ENCODE peak calls at places on chromosomes 16 and 17, in ten cellular contexts. W is GM23338, U is left ventricle myocardium inferior, H is body of pancreas, V is uterus, T is AG04449, S is coronary artery, L is stomach, Y is BJ, N is neural progenitor cell. J is an unnamed sample.

GRCh38 chr16:83762141-83763024 is 45.4 kb upstream of the HSBP1 start:
- DNase-seq in W (no peak), U (no peak), H (no peak), V (no peak), T (no peak), S (no peak), L (no peak), Y (no peak), N (no peak), J (no peak)

GRCh38 chr17:44546711-44547606 is 10.3 kb upstream of the FZD2 start:
- DNase-seq in W (no peak), U (no peak), H (no peak), V (no peak), T (no peak), S (no peak), L (no peak), Y (no peak), N (no peak), J (no peak)

GRCh38 chr16:81873843-81874752 is 95.0 kb downstream of the PLCG2 start:
- DNase-seq in W (peak; percentile 87), U (peak; percentile 30), H (peak; percentile 77), V (peak; percentile 52), T (no peak), S (no peak), L (peak; percentile 67), Y (no peak), N (peak; percentile 75), J (no peak)

GRCh38 chr17:9104370-9105041 is 83.2 kb downstream of the NTN1 start:
- DNase-seq in W (no peak), U (peak; percentile 80), H (peak; percentile 62), V (no peak), T (no peak), S (no peak), L (no peak), Y (no peak), N (no peak), J (no peak)

GRCh38 chr17:28528329-28529011 is 22.3 kb downstream of the FOXN1 start:
- DNase-seq in W (peak; percentile 43), U (no peak), H (no peak), V (no peak), T (no peak), S (no peak), L (no peak), Y (no peak), N (peak; percentile 71), J (no peak)

GRCh38 chr17:79633937-79634813 is 23.3 kb upstream of the RBFOX3 start:
- DNase-seq in W (no peak), U (peak; percentile 6), H (no peak), V (peak; percentile 3), T (no peak), S (peak; percentile 45), L (peak; percentile 19), Y (no peak), N (no peak), J (no peak)

GRCh38 chr17:1627987-1628855 is at the start of gene SLC43A2:
- DNase-seq in W (peak; percentile 95), U (peak; percentile 84), H (peak; percentile 85), V (peak; percentile 61), T (no peak), S (peak; percentile 82), L (peak; percentile 84), Y (no peak), N (peak; percentile 96), J (no peak)

GRCh38 chr16:80803341-80804060 is 897 bp downstream of the CDYL2 start:
- DNase-seq in W (peak; percentile 58), U (peak; percentile 29), H (peak; percentile 50), V (no peak), T (no peak), S (no peak), L (peak; percentile 45), Y (no peak), N (peak; percentile 63), J (no peak)

GRCh38 chr17:81517339-81518112 is 4.9 kb upstream of the ACTG1 start:
- DNase-seq in W (peak; percentile 64), U (no peak), H (no peak), V (peak; percentile 40), T (no peak), S (no peak), L (no peak), Y (no peak), N (peak; percentile 46), J (no peak)
- H3K4me3 ChIP-seq in W (peak overlapping the region; percentile 65), U (peak overlapping the region; percentile 93), H (no peak overlapping the region), V (peak overlapping the region; percentile 77), T (peak overlapping the region; percentile 83), S (peak overlapping the region; percentile 97), L (peak overlapping the region; percentile 1), Y (no peak overlapping the region), N (no peak overlapping the region), J (no peak overlapping the region)

DNA sequence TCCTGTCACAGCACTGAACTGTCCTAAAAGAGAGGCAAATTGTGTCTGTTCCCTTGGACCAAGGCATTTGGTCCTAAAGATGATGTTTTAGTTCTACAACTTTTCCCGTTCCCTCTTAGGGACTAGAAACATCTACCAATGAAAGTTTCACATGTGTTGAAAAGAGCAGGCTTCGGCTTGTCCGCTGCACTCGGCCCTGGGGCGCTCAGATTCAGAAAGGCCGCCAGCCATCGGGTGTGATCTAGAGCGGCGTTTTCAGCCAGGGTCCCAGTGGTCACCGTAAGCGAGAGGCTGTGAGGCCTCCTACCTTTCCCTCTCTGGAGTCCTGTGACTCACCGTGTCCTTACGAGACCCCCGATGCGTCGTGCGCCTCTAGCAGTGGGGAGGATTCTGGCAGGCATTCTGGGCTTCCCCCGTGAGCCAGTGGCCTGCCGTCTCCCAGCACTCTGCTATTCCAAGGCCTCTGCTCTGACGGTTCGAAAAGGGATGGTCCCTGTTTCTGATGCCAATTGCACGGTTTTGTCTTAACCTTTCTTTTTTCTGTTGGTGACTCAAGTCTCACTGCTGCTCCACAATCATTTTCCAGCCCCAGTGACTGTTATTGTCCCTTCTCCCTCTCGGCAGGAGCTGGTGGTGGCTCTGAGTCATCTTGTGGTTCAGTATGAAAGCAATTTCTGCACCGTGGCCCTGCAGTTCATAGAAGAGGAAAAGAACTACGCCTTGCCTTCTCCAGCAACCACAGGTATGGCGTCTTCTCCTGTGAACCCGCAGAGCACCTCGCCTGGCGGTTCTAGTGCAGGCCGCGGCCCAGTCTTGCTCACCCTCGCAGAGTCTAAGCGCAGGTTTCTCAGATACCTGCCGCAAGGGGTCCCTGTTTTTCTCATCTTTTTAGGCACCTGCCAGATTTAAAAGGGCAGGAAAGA is 100.3 kb upstream of the CHMP6 start:
- DNase-seq in W (no peak), U (no peak), H (no peak), V (no peak), T (peak; percentile 33), S (no peak), L (peak; percentile 30), Y (peak; percentile 81), N (no peak), J (no peak)
- TF ChIP-seq CTCF in W (no peak), U (no peak), H (no peak), V (no peak), T (no peak), S (no peak), L (no peak), Y (peak; percentile 14), N (no peak), J (no peak)

GRCh38 chr17:50594931-50595330 is 34.4 kb downstream of the CACNA1G start:
- DNase-seq in W (no peak), U (no peak), H (no peak), V (no peak), T (no peak), S (no peak), L (no peak), Y (no peak), N (no peak), J (no peak)

GRCh38 chr17:50594040-50594618 is 33.6 kb downstream of the CACNA1G start:
- DNase-seq in W (no peak), U (no peak), H (no peak), V (no peak), T (no peak), S (no peak), L (no peak), Y (no peak), N (no peak), J (no peak)

GRCh38 chr17:50591338-50591737 is 30.8 kb downstream of the CACNA1G start:
- DNase-seq in W (no peak), U (no peak), H (no peak), V (no peak), T (no peak), S (no peak), L (no peak), Y (no peak), N (no peak), J (no peak)

GRCh38 chr17:50596191-50597037 is 35.9 kb downstream of the CACNA1G start:
- DNase-seq in W (peak; percentile 91), U (no peak), H (no peak), V (no peak), T (no peak), S (no peak), L (no peak), Y (no peak), N (peak; percentile 71), J (no peak)

GRCh38 chr17:50593321-50593720 is 32.8 kb downstream of the CACNA1G start:
- DNase-seq in W (peak; percentile 67), U (peak; percentile 41), H (peak; percentile 92), V (no peak), T (no peak), S (no peak), L (peak; percentile 49), Y (no peak), N (peak; percentile 94), J (peak; percentile 46)
- H3K4me3 ChIP-seq in W (no peak overlapping the region), U (no peak overlapping the region), H (no peak overlapping the region), V (no peak overlapping the region), T (no peak overlapping the region), S (no peak overlapping the region), L (no peak overlapping the region), Y (no peak overlapping the region), N (no peak overlapping the region), J (no peak overlapping the region)

GRCh38 chr17:63676540-63676933 is 23.4 kb downstream of the LIMD2 start:
- DNase-seq in W (no peak), U (no peak), H (no peak), V (no peak), T (no peak), S (no peak), L (no peak), Y (no peak), N (peak; percentile 16), J (no peak)

GRCh38 chr17:63682441-63682840 is 17.5 kb downstream of the LIMD2 start:
- DNase-seq in W (no peak), U (no peak), H (no peak), V (no peak), T (no peak), S (no peak), L (no peak), Y (no peak), N (no peak), J (no peak)

GRCh38 chr17:63681530-63681929 is 18.4 kb downstream of the LIMD2 start:
- DNase-seq in W (peak; percentile 33), U (no peak), H (no peak), V (peak; percentile 50), T (no peak), S (no peak), L (no peak), Y (no peak), N (no peak), J (no peak)

GRCh38 chr17:63680700-63681099 is 19.2 kb downstream of the LIMD2 start:
- DNase-seq in W (no peak), U (no peak), H (no peak), V (no peak), T (no peak), S (no peak), L (no peak), Y (no peak), N (no peak), J (no peak)

DNA sequence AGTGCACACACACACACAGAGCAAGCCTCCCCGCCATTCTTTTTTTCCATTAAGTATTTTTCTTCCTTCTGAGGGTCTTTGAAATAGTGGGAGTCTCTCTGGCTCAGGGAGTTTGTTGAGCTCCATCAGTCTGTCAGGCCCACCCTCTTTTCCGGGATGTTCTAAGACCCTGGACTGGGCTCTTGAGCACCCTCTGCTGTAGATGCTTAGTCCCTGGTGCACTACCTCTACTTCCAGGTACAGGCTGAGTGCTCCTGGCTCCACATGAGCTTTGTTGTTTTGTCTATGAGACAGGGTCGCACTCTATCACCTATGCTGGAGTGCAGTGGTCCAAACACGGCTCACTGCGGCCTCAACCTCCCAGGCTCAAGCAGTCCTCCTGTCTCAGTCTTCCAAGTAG is 20.7 kb downstream of the LIMD2 start:
- DNase-seq in W (peak; percentile 60), U (no peak), H (no peak), V (no peak), T (no peak), S (no peak), L (no peak), Y (no peak), N (no peak), J (no peak)
- TF ChIP-seq CTCF in W (peak; percentile 71), U (no peak), H (no peak), V (no peak), T (no peak), S (no peak), L (no peak), Y (no peak), N (peak; percentile 24), J (no peak)